ENCODE peak calls at places on chromosomes 12 and 14, in four cellular contexts. H is kidney, J is A673, R is neuronal stem cell. O is an unnamed sample. For H3K4me1, the result is how much of the 10 kb centered on the place peaks cover.

GRCh38 chr12:105741786-105742566 is 396.8 kb downstream of the NUAK1 start:
- DNase-seq in H (no peak), J (peak), R (no peak), O (no peak)

GRCh38 chr12:112112423-112113132 is 4.0 kb upstream of the NAA25 start:
- DNase-seq in H (no peak), J (no peak), R (no peak), O (peak)

GRCh38 chr14:30669594-30669993 is 47.5 kb downstream of the SCFD1 start:
- DNase-seq in H (no peak), J (no peak), R (no peak), O (no peak)

GRCh38 chr14:36224176-36224575 is 47.7 kb upstream of the PTCSC3 start:
- DNase-seq in H (no peak), J (no peak), R (no peak), O (no peak)

GRCh38 chr12:31629756-31630732 is 29.4 kb upstream of the ETFBKMT start:
- DNase-seq in H (peak), J (no peak), R (no peak), O (no peak)

GRCh38 chr12:108312885-108313203 is 26.3 kb downstream of the CMKLR1 start:
- DNase-seq in H (peak), J (no peak), R (no peak), O (no peak)

GRCh38 chr12:95605087-95605486 is 53.8 kb upstream of the USP44 start:
- DNase-seq in H (no peak), J (peak), R (no peak), O (no peak)

GRCh38 chr12:44379827-44380226 is 496.3 kb downstream of the NELL2 start:
- DNase-seq in H (no peak), J (no peak), R (peak), O (no peak)

GRCh38 chr14:33150662-33151061 is 212.0 kb downstream of the NPAS3 start:
- DNase-seq in H (no peak), J (no peak), R (no peak), O (no peak)

GRCh38 chr12:74626397-74626796 is 88.8 kb downstream of the ATXN7L3B start:
- DNase-seq in H (no peak), J (no peak), R (no peak), O (no peak)

GRCh38 chr12:65025070-65025469 is 96.0 kb downstream of the WIF1 start:
- DNase-seq in H (no peak), J (no peak), R (no peak), O (no peak)

GRCh38 chr12:74725154-74725553 is 187.5 kb downstream of the ATXN7L3B start:
- DNase-seq in H (no peak), J (peak), R (no peak), O (no peak)

GRCh38 chr12:65313704-65314317 is 35.3 kb downstream of the MSRB3 start:
- DNase-seq in H (no peak), J (peak), R (no peak), O (no peak)

GRCh38 chr14:102544745-102545460 is 35.3 kb upstream of the ANKRD9 start:
- DNase-seq in H (no peak), J (no peak), R (no peak), O (no peak)

GRCh38 chr14:79011091-79011919 is 841.1 kb downstream of the NRXN3 start:
- DNase-seq in H (no peak), J (peak), R (peak), O (peak)

GRCh38 chr14:83171761-83172160 is 1638.1 kb upstream of the SEL1L start:
- DNase-seq in H (no peak), J (no peak), R (no peak), O (no peak)

GRCh38 chr12:15859136-15859535 is 23.1 kb upstream of the STRAP start:
- DNase-seq in H (no peak), J (no peak), R (no peak), O (no peak)

GRCh38 chr12:98373982-98374381 is 141.4 kb upstream of the TMPO start:
- DNase-seq in H (no peak), J (peak), R (no peak), O (no peak)

GRCh38 chr12:44174053-44174452 is 338.2 kb downstream of the TMEM117 start:
- DNase-seq in H (no peak), J (no peak), R (no peak), O (no peak)

GRCh38 chr12:104215638-104216297 is at the start of gene TXNRD1:
- DNase-seq in H (peak), J (peak), R (peak), O (peak)

GRCh38 chr14:91298576-91298975 is 54.1 kb upstream of the GPR68 start:
- DNase-seq in H (peak), J (no peak), R (no peak), O (no peak)

GRCh38 chr14:91297081-91297711 is 52.7 kb upstream of the GPR68 start:
- DNase-seq in H (peak), J (no peak), R (no peak), O (no peak)

GRCh38 chr14:91300283-91300841 is 55.9 kb upstream of the GPR68 start:
- DNase-seq in H (peak), J (no peak), R (no peak), O (no peak)

GRCh38 chr14:91300957-91301356 is 56.5 kb upstream of the GPR68 start:
- DNase-seq in H (no peak), J (no peak), R (no peak), O (no peak)

DNA sequence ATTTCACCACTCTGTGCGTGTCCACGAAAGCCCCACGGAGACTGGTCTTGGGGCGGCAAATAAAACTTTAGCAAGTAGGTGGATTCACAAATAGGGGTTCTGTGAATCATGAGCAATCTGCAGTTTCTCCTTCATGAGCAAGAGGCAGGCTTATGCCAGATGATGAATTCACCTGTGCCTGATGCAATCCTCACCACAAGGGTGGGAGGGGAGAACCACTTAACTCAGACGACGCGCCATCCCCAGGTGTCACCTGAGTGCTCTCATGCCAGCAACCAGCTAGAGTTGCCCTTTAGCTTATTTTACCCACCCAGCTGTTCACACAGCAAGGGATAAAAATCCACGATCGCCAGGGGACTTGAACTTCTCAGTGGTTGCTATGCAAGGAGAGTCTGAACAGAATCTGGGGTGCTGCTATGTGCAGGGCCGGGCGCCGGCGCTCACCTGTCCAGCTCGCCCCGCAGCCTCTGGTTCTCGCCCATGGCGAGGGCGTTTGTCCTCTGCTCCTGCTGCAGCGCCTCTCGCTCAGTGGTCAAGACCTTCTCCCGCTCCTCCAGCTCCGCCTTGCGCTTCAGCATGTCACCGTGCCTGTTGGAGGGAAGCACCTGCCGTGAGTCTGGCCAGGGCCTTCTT is 55.1 kb upstream of the GPR68 start:
- DNase-seq in H (peak), J (no peak), R (no peak), O (no peak)
- H3K4me1 ChIP-seq in H (under half), J (under half), R (under half), O (under half)

GRCh38 chr14:90538716-90539495 is 142.1 kb downstream of the CALM1 start:
- DNase-seq in H (peak), J (no peak), R (no peak), O (no peak)
- H3K4me1 ChIP-seq in H (under half), J (under half), R (under half), O (under half)

GRCh38 chr14:69398818-69399210 is 322 bp downstream of the SLC39A9 start:
- DNase-seq in H (no peak), J (no peak), R (no peak), O (no peak)
- H3K4me1 ChIP-seq in H (under half), J (under half), R (under half), O (under half)

GRCh38 chr12:12469386-12469785 is 93.3 kb downstream of the DUSP16 start:
- DNase-seq in H (no peak), J (no peak), R (no peak), O (peak)
- H3K4me1 ChIP-seq in H (under half), J (under half), R (under half), O (under half)

GRCh38 chr14:61519735-61520134 is 175.6 kb upstream of the HIF1A start:
- DNase-seq in H (no peak), J (no peak), R (no peak), O (no peak)
- H3K4me1 ChIP-seq in H (under half), J (under half), R (under half), O (under half)

GRCh38 chr12:120539303-120539702 is 5.1 kb downstream of the RNF10 start:
- DNase-seq in H (no peak), J (no peak), R (no peak), O (no peak)
- H3K4me1 ChIP-seq in H (under half), J (under half), R (under half), O (under half)

DNA sequence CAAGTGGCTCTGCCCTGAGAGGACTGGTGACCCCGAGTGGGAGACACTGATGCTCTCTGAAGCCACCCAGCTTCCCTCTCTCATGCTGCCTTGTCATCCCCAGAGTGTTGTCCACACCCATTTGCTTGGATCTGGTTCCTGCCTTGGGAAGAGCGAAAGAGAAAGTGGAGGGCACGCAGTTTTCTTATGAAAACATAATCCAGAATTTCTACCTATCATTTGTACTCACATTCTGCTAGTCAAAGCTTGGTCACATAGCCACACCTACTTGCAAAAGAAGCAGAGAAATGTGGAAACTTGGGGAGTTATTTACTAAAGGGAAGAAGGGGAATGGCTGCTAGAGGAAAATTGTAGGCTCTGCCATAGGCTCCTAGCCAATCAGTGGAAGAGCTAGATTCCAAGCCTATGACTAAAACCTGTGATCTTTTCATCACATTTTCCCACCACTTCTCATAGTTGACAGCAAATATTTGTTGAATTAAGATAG is 326.3 kb downstream of the ZFP36L1 start:
- DNase-seq in H (no peak), J (no peak), R (no peak), O (no peak)
- H3K4me1 ChIP-seq in H (under half), J (under half), R (under half), O (under half)

GRCh38 chr14:75433631-75434556 is 6.1 kb downstream of the JDP2 start:
- DNase-seq in H (no peak), J (no peak), R (no peak), O (no peak)

GRCh38 chr14:75432406-75432805 is 4.6 kb downstream of the JDP2 start:
- DNase-seq in H (no peak), J (no peak), R (no peak), O (no peak)

GRCh38 chr14:75437201-75438143 is 9.7 kb downstream of the JDP2 start:
- DNase-seq in H (peak), J (no peak), R (no peak), O (no peak)

GRCh38 chr14:75434557-75435248 is 6.9 kb downstream of the JDP2 start:
- DNase-seq in H (no peak), J (no peak), R (no peak), O (no peak)

DNA sequence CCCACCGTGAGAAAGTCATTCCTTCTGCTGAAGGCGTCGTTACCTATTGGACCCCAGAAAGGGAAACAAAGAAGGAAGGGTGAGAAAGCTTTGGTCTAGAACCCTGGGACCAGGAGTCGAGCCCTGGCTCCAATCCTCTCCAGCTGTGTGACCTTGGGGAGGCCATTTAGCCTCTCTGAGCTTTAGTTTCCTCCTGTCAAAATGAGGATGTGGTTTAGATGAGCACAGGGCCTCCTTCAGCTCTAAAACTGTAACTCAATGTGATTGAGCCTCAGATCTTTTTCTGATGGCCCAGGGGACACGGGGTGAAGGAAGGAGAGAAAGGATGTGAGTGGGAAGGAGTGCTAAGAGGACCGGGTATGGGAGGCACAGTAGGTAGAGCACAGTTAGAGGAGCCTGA is 7.7 kb downstream of the JDP2 start:
- DNase-seq in H (no peak), J (no peak), R (no peak), O (no peak)
- H3K4me1 ChIP-seq in H (under half), J (under half), R (under half), O (under half)

DNA sequence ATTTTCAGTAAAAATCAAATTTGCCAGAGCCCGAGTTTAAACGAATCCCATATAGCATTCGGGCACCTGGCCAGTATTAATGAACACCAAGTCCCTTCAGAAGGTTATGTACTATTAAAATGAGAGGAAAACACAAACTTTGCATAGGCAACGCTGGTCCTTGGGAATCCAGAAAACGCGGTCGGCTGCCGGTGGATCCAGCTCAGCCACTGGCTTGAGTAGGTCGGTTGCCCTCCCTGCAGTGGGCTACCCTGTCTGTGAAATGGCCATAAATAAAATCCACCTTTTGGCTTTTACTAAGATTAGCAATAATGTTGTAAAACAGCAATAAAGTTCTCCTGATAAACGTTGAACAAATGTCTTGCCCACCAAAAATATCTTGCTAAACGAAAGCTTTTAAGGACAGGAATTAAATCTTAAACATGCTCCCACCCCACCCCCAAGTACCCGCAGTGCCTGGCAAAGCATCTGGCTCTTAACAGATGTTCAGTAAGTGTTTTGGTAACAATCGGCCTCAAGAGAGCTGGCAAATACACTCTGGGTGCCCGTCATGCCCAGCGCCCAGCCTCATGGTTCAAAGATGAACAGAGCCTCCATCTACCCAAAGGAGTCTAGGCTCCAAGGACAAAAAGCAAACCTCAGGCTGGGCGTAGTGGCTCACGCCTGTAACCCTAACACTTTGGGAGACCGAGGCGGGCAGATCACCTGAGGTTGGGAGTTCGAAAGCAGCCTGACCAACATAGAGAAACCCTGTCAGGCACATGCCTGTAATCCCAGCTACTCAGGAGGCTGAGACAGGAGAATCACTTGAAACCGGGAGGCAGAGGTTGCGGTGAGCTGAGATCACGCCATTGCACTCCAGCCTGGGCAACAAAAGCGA is 151.6 kb downstream of the BCL11B start:
- DNase-seq in H (no peak), J (no peak), R (no peak), O (no peak)
- H3K4me1 ChIP-seq in H (under half), J (under half), R (under half), O (under half)